ENCODE peak calls at places on chromosomes 4 and X, in five cellular contexts. J is heart right ventricle, F is caudate nucleus, T is right cardiac atrium, B is body of pancreas. V is an unnamed sample.

GRCh38 chr4:144709793-144710525 is 64.0 kb downstream of the HHIP start:
- DNase-seq in F (no peak), J (peak), B (no peak), T (no peak), V (peak)

GRCh38 chr4:11602606-11603355 is 174.1 kb upstream of the HS3ST1 start:
- DNase-seq in T (no peak), B (no peak), J (no peak), F (no peak), V (no peak)

GRCh38 chr4:178598672-178599071 is 1156.4 kb upstream of the AGA start:
- DNase-seq in J (no peak), B (no peak), T (no peak), F (no peak), V (no peak)

GRCh38 chr4:95985051-95985450 is 145.2 kb downstream of the PDHA2 start:
- DNase-seq in T (no peak), B (no peak), J (no peak), F (no peak), V (no peak)

GRCh38 chr4:14184265-14184664 is 556.7 kb upstream of the BOD1L1 start:
- DNase-seq in F (no peak), B (no peak), T (peak), J (peak), V (peak)

GRCh38 chr4:1232661-1233621 is 16.0 kb downstream of the CTBP1 start:
- DNase-seq in B (peak), F (no peak), J (peak), T (peak), V (peak)

GRCh38 chrX:31590581-31591113 is 518.8 kb upstream of the FTHL17 start:
- DNase-seq in T (no peak), B (no peak), F (no peak), J (no peak), V (no peak)

GRCh38 chr4:29970626-29971025 is 749.5 kb upstream of the PCDH7 start:
- DNase-seq in J (no peak), B (no peak), F (no peak), T (no peak), V (no peak)

GRCh38 chr4:65654976-65655375 is 15.3 kb downstream of the EPHA5 start:
- DNase-seq in F (no peak), J (no peak), T (no peak), B (no peak), V (no peak)

GRCh38 chrX:10900585-10901289 is 210.4 kb upstream of the HCCS start:
- DNase-seq in T (no peak), B (no peak), J (no peak), F (no peak), V (no peak)

GRCh38 chr4:126871810-126872209 is 760.9 kb upstream of the INTU start:
- DNase-seq in T (no peak), B (no peak), J (no peak), F (no peak), V (no peak)

GRCh38 chr4:7905461-7905915 is 34.2 kb downstream of the AFAP1 start:
- DNase-seq in J (peak), T (no peak), F (no peak), B (peak), V (no peak)
- H3K27ac ChIP-seq in J (peak), T (peak), F (peak), B (peak), V (peak)

GRCh38 chrX:100926453-100926852 is 2.3 kb downstream of the XKRX start:
- DNase-seq in F (no peak), J (no peak), B (no peak), T (no peak), V (no peak)

GRCh38 chrX:100931925-100932285 is 3.2 kb upstream of the XKRX start:
- DNase-seq in F (no peak), J (no peak), T (no peak), B (no peak), V (no peak)

GRCh38 chrX:100928660-100929613 is at the start of gene XKRX:
- DNase-seq in F (no peak), T (peak), B (peak), J (peak), V (peak)

GRCh38 chrX:100935767-100936166 is 7.0 kb upstream of the XKRX start:
- DNase-seq in T (no peak), J (no peak), B (no peak), F (no peak), V (no peak)

DNA sequence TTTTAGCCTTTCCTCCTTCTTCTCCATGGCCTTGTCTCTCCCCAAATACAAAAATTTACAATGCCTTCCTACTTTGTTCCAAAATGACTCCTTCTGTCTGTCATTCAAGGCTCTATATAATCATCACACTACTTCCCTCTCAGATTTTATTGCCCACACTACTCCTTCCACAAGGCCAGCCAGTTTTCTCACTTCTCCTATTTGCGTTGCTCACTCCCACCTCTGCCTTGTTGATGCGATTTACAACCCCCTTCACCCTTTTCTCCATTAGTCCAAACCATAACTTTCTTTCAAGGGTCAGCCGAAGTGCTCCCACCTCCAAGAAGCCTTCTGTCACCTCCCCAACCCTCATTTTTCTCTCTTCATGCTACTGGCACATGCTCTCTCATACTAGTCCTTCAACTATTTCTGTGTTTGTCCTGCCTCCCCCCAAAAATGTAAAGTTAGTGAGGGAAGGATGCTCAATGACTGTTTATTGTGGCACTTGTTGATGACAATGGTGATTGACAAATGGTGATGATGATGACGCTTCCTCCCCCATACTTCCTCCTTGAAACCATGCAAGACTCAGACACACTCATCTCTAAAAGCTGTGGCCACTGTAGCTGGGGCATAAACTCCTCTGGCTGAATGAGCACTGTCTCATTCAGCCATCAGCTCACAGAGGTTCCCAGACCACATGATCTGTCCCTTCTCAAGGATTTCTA is 2.7 kb upstream of the XKRX start:
- DNase-seq in B (no peak), J (no peak), T (no peak), F (no peak), V (no peak)
- H3K27ac ChIP-seq in B (no peak), J (no peak), T (no peak), F (no peak), V (no peak)

DNA sequence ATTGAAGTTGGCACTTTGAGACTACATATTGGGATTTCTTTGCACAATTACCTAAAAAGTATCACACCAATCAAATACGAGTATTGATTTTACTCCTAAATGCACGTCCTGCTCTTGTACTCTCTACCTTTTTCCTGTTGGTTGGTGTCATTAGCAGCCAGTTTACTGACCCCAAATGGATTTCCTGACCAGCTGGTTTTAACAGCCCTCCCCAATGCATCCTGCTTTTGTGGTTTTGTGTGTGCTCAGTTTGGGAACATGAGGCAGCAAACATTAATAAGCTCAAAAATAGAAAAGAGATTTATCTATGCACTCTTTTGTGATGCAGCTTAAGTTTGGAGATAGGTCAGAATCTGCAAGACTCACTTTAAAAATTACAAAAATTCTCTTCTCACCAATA is 230.3 kb downstream of the MAPK10 start:
- DNase-seq in F (no peak), T (no peak), J (no peak), B (no peak), V (no peak)
- H3K27ac ChIP-seq in F (no peak), T (no peak), J (no peak), B (no peak), V (no peak)

GRCh38 chr4:41144812-41145211 is 69.5 kb downstream of the APBB2 start:
- DNase-seq in T (no peak), F (no peak), J (no peak), B (no peak), V (no peak)

GRCh38 chr4:41141910-41142309 is 72.4 kb downstream of the APBB2 start:
- DNase-seq in B (no peak), F (no peak), T (no peak), J (no peak), V (no peak)

GRCh38 chr4:41142356-41142755 is 72.0 kb downstream of the APBB2 start:
- DNase-seq in T (peak), F (no peak), B (no peak), J (no peak), V (no peak)

GRCh38 chr4:41143721-41144379 is 70.5 kb downstream of the APBB2 start:
- DNase-seq in J (no peak), T (no peak), F (no peak), B (no peak), V (no peak)

DNA sequence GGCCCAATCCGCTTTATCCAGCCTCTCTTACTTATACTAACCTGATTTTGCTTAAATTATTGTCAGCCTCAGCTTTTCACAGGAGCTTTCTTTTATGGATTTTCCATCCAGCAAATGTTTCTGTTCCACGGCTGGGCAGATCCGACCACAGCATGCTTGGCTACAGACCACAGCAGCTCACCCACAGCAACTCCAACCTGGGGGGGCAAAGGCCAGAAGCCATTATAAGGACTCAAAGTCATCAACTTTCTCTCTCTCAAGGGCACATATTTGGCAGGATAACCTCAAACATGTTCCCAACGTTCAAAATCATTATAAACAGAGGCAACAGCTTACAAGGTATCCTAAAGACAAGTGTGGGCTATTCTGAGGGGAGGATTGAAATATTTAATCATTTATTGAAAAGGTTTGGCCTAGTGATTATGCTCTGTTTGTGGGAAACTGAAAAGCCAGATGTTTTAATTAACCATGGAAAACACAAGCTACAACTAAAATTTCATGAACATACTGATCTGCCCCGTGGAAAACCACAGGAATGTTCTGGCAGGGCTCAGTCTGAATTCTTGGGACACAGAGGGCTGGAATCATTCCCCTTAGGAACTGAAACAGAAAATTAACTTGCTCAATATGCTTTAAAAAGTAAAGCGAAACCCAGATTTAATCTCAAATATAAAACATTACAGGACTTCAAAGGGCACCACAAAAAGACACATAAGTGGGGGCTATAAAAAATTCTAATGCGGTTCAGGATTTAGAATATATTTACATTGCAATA is 71.2 kb downstream of the APBB2 start:
- DNase-seq in T (peak), B (peak), J (peak), F (no peak), V (peak)
- H3K27ac ChIP-seq in T (peak), B (peak), J (peak), F (peak), V (no peak)

GRCh38 chr4:86557526-86557925 is 36.6 kb upstream of the PTPN13 start:
- DNase-seq in T (no peak), B (no peak), J (no peak), F (no peak), V (no peak)
- H3K27ac ChIP-seq in T (no peak), B (no peak), J (no peak), F (no peak), V (no peak)

GRCh38 chr4:3364199-3364598 is 71.4 kb downstream of the RGS12 start:
- DNase-seq in T (peak), J (no peak), F (no peak), B (no peak), V (no peak)
- H3K27ac ChIP-seq in T (no peak), J (no peak), F (no peak), B (no peak), V (no peak)

GRCh38 chrX:132022115-132022862 is 813 bp upstream of the STK26 start:
- DNase-seq in J (no peak), T (no peak), F (no peak), B (no peak), V (no peak)
- H3K27ac ChIP-seq in J (no peak), T (no peak), F (no peak), B (peak), V (no peak)

GRCh38 chr4:69860521-69861298 is 765 bp upstream of the SULT1E1 start:
- DNase-seq in F (no peak), T (no peak), B (no peak), J (no peak), V (no peak)

GRCh38 chr4:69858683-69859082 is 1.3 kb downstream of the SULT1E1 start:
- DNase-seq in T (no peak), J (no peak), B (peak), F (no peak), V (no peak)

GRCh38 chr4:69859140-69859539 is 805 bp downstream of the SULT1E1 start:
- DNase-seq in F (no peak), B (no peak), J (no peak), T (no peak), V (no peak)

GRCh38 chr4:69860007-69860406 is at the start of gene SULT1E1:
- DNase-seq in B (no peak), F (no peak), J (no peak), T (no peak), V (no peak)

DNA sequence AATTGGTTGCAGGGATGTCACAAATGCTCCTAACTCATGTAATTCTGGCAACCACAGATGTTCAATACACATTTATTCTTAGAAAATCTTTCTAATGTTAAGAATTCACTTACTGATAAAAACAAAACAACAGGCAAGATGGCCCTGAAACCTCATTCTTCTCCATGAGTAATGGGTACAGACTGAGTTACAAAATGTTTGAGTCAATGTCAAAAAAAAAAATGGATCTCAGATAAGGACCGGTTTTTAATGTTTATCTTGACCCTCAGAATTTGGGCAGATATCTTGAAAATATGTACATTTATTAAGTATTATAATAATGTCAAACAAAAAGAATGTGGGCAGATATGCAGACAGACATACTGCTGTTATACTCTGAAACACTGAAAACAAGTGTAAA is 1.8 kb upstream of the SULT1E1 start:
- DNase-seq in B (no peak), J (no peak), F (no peak), T (no peak), V (no peak)
- H3K27ac ChIP-seq in B (no peak), J (no peak), F (no peak), T (no peak), V (no peak)